ENCODE peak calls at places on chromosomes 16 and 17, in five cellular contexts. Q, X, K, S and N are unnamed samples.

GRCh38 chr17:40190197-40191021 is 13.1 kb downstream of the RAPGEFL1 start:
- DNase-seq in S (no peak), Q (no peak), X (no peak), K (no peak), N (no peak)

GRCh38 chr17:16944334-16945140 is 27.4 kb downstream of the TNFRSF13B start:
- DNase-seq in S (peak), Q (no peak), K (no peak), X (no peak), N (no peak)

GRCh38 chr17:19398301-19399181 is 11.6 kb upstream of the MFAP4 start:
- DNase-seq in Q (peak), S (no peak), K (no peak), X (peak), N (peak)

GRCh38 chr16:912684-913613 is 57.8 kb downstream of the LMF1 start:
- DNase-seq in S (peak), Q (no peak), K (peak), X (no peak), N (peak)

GRCh38 chr17:45584092-45585036 is 93.8 kb upstream of the PLEKHM1 start:
- DNase-seq in K (peak), X (peak), Q (peak), S (peak), N (peak)

GRCh38 chr16:57938936-57939871 is 31.7 kb downstream of the CNGB1 start:
- DNase-seq in Q (no peak), S (peak), K (no peak), X (no peak), N (peak)

GRCh38 chr16:83345846-83346245 is 461.9 kb upstream of the HSBP1 start:
- DNase-seq in X (no peak), Q (no peak), S (no peak), K (no peak), N (no peak)

GRCh38 chr17:57226793-57227192 is 29.5 kb upstream of the MSI2 start:
- DNase-seq in S (no peak), Q (no peak), K (no peak), X (no peak), N (no peak)

GRCh38 chr16:1926223-1926718 is 8.1 kb upstream of the HS3ST6 start:
- DNase-seq in Q (no peak), S (no peak), X (no peak), K (peak), N (peak)

GRCh38 chr17:28216528-28216927 is 102.5 kb upstream of the TMEM97 start:
- DNase-seq in K (no peak), S (no peak), X (no peak), Q (no peak), N (no peak)

GRCh38 chr17:13787636-13788035 is 185.9 kb upstream of the HS3ST3A1 start:
- DNase-seq in X (no peak), S (no peak), K (no peak), Q (no peak), N (no peak)

GRCh38 chr16:54822502-54823291 is 108.0 kb upstream of the IRX5 start:
- DNase-seq in S (no peak), X (peak), K (no peak), Q (no peak), N (no peak)

GRCh38 chr16:57265850-57266530 is 18.5 kb downstream of the PLLP start:
- DNase-seq in X (no peak), S (peak), K (peak), Q (peak), N (peak)

GRCh38 chr17:30093463-30094147 is 23.0 kb upstream of the NSRP1 start:
- DNase-seq in X (peak), Q (peak), K (no peak), S (peak), N (peak)

GRCh38 chr17:46962374-46962790 is 16.7 kb downstream of the RPRML start:
- DNase-seq in Q (no peak), S (no peak), K (no peak), X (no peak), N (no peak)

GRCh38 chr16:15548482-15548891 is 94.5 kb downstream of the MARF1 start:
- DNase-seq in X (no peak), Q (no peak), K (no peak), S (no peak), N (no peak)

DNA sequence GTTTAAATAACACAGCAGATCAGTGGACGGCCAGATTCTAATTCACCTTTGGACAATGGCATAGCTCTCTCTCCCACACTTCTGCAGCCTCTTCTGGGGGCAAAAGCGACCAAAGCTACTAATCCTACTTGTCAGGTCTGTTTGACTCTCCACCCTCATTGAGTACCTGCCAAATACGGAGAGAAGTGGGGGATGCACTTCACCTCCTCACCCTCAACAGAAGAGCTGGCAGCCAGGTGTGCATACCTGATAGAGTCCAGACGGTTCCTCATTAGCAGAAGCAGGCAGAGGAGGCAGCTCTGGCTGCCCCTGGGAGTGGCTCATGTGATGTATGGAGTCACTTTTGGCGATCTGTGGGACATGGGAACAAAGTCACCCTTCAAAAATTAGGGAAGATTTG is 4.9 kb downstream of the DNAH3 start:
- DNase-seq in Q (no peak), S (no peak), K (no peak), X (no peak), N (peak)
- H3K27ac ChIP-seq in Q (no peak), S (no peak), K (no peak), X (no peak), N (no peak)

DNA sequence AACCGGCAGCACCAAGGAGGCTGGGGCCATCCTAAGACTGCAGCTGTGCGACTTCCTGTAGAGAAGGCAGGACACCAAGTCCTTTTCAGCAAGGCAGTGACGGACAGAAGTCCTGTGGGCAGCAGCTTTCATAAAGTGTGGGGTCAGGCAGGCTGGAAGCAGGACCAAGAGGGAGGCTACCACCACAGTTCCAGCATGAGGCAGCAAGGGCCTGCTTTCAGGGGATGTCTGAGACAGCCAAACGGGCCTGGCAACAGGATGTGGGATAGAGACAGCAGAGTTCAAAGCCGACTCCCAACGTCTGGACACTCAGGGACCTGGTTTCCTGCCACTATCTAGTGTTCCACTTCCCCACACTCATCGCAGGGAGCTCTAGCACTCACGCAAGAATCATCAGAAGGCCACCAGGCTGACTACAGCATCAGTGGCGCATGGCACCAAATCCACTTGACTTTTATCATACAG is 5.3 kb downstream of the USP7 start:
- DNase-seq in X (no peak), Q (no peak), K (no peak), S (peak), N (no peak)
- H3K4me3 ChIP-seq in X (no peak), Q (no peak), K (no peak), S (no peak), N (no peak)

DNA sequence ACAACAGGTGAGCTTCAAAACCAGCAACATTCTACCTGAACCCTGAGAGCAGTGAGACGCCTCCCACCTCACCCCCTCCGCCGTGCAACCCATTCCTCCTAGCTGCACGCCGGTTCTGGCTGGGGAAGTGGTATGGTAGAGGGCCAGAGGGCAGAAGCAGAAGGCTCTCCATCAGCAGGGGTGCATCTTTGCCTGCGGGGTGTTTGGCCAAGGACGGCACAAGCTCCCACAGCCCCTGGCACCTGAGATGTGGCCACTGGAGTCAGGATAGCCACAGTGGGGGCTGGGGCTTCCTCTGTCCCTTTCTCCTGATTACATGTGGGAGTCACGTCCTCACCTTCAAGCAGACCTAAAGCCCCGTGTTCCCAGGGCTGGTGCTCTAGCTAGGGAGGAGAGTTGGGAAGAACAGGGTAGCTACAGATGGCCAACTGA is 1.6 kb downstream of the BORCS6 start:
- DNase-seq in X (no peak), S (no peak), K (peak), Q (no peak), N (no peak)
- H3K27ac ChIP-seq in X (peak), S (peak), K (peak), Q (peak), N (peak)

DNA sequence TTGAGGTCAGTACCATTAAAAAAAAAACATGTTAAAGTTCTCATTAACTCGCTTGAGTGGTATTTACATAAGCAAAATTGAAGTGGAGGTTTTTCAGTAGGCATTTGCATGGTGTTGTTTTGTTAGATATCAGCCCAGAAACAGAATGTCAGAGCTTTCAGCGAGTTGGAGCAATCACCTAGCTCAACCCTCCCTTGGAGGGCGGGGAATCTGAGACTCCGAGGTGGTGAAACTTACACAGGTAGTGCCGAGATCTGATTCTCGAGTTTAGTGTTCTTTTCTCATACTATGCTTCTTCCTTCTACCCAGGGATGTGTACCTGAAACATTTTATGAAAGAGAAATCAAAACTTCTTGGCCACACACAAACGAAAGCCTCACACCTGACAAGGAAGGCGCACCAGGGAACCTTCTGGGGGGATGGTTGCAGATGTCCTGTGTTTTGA is 6.6 kb downstream of the SEC14L1 start:
- DNase-seq in S (no peak), K (no peak), X (no peak), Q (peak), N (peak)
- H3K4me3 ChIP-seq in S (no peak), K (no peak), X (no peak), Q (no peak), N (no peak)

GRCh38 chr17:2624292-2624731 is 30.9 kb downstream of the PAFAH1B1 start:
- DNase-seq in K (no peak), Q (no peak), S (no peak), X (no peak), N (no peak)
- H3K27ac ChIP-seq in K (no peak), Q (no peak), S (no peak), X (no peak), N (no peak)

GRCh38 chr17:81018044-81018802 is 16.7 kb upstream of the BAIAP2 start:
- DNase-seq in Q (peak), K (peak), X (no peak), S (no peak), N (peak)
- H3K4me3 ChIP-seq in Q (no peak), K (no peak), X (no peak), S (no peak), N (peak)

GRCh38 chr16:21158208-21159110 is at the start of gene LDAF1:
- DNase-seq in X (peak), S (peak), K (peak), Q (peak), N (peak)
- H3K27ac ChIP-seq in X (peak), S (peak), K (peak), Q (peak), N (peak)

DNA sequence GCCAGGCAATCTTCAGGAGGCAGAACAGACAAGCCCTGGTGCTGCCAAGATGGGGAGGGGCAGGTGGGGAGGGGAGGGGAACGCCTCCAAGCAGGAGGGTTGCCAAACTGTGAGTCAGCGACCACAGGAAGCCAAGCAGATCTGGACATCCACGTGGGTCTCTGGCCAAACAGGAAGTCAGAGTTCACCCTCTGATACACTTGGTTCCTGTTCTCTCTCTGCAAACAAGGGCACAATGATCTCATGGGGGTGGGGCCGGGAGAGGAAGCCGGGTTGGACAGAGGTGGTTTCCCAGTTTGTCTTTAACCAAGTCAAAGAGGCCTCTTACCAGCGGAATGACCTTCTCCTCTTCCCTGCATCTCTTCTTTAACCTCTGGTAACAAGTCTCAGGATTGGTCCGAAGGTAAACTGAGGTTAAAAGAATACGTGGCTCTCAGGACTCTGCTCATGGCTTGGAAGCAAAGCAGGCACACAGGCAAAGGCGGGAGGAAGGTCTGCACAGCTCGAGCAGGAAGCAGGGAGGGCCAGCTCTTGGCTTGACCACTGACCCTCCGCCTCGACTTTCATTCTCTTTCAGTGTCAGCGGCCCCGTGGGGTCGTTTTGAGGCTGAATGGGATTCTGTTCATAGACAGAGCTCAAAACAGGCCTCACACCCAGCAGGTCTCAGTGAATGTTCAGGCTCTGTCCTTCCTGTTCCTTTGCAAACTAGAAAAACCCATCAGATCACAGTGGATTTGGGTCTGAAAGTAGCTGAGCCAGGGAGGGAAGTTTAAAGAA is 32.9 kb downstream of the TK2 start:
- DNase-seq in S (peak), X (peak), Q (peak), K (peak), N (peak)
- H3K4me3 ChIP-seq in S (no peak), X (peak), Q (no peak), K (no peak), N (no peak)

GRCh38 chr16:23125277-23125676 is 24.0 kb downstream of the USP31 start:
- DNase-seq in X (no peak), K (no peak), S (no peak), Q (no peak), N (no peak)
- H3K27ac ChIP-seq in X (no peak), K (no peak), S (no peak), Q (no peak), N (no peak)

GRCh38 chr17:73593249-73593965 is 50.8 kb downstream of the SDK2 start:
- DNase-seq in Q (no peak), X (no peak), K (no peak), S (no peak), N (no peak)

GRCh38 chr17:73594025-73594424 is 50.2 kb downstream of the SDK2 start:
- DNase-seq in X (no peak), S (no peak), Q (no peak), K (no peak), N (no peak)

GRCh38 chr17:73592531-73592961 is 51.7 kb downstream of the SDK2 start:
- DNase-seq in X (no peak), Q (no peak), S (no peak), K (no peak), N (no peak)

GRCh38 chr17:73591278-73592078 is 52.8 kb downstream of the SDK2 start:
- DNase-seq in Q (no peak), S (no peak), X (no peak), K (no peak), N (no peak)

GRCh38 chr17:73592079-73592415 is 52.2 kb downstream of the SDK2 start:
- DNase-seq in K (no peak), X (no peak), S (no peak), Q (no peak), N (no peak)
- H3K4me3 ChIP-seq in K (no peak), X (no peak), S (no peak), Q (no peak), N (no peak)